ENCODE peak calls at places on chromosomes 2 and 18, in four cellular contexts. Z, W, F and U are unnamed samples.

GRCh38 chr18:77487951-77488740 is 238.5 kb downstream of the GALR1 start:
- DNase-seq in Z (no peak), W (no peak), F (no peak), U (no peak)

GRCh38 chr18:31429623-31430022 is 17.9 kb upstream of the DSG3 start:
- DNase-seq in Z (no peak), W (no peak), F (no peak), U (no peak)

GRCh38 chr2:11155326-11156059 is at the start of gene SLC66A3:
- DNase-seq in Z (no peak), W (peak), F (no peak), U (no peak)

GRCh38 chr2:136916131-136916530 is 150.8 kb downstream of the THSD7B start:
- DNase-seq in Z (no peak), W (no peak), F (no peak), U (no peak)

GRCh38 chr2:163191372-163191771 is 352.8 kb upstream of the KCNH7 start:
- DNase-seq in Z (no peak), W (peak), F (no peak), U (no peak)

GRCh38 chr18:49584431-49584830 is 22.6 kb downstream of the LIPG start:
- DNase-seq in Z (no peak), W (no peak), F (no peak), U (no peak)

GRCh38 chr2:46461716-46462171 is 17.6 kb upstream of the TMEM247 start:
- DNase-seq in Z (no peak), W (no peak), F (no peak), U (no peak)

GRCh38 chr18:46071894-46072867 is at the start of gene PSTPIP2:
- DNase-seq in Z (peak), W (peak), F (peak), U (peak)

GRCh38 chr2:95382128-95382645 is 20.3 kb upstream of the FAHD2A start:
- DNase-seq in Z (no peak), W (no peak), F (no peak), U (no peak)

GRCh38 chr18:23127145-23127544 is 8.1 kb upstream of the CABLES1 start:
- DNase-seq in Z (no peak), W (no peak), F (no peak), U (no peak)

GRCh38 chr2:84861539-84861938 is 19.3 kb downstream of the TRABD2A start:
- DNase-seq in Z (no peak), W (no peak), F (no peak), U (no peak)

GRCh38 chr2:39528701-39529100 is 91.6 kb upstream of the MAP4K3 start:
- DNase-seq in Z (no peak), W (no peak), F (no peak), U (no peak)

GRCh38 chr2:143429932-143430331 is 300.7 kb downstream of the ARHGAP15 start:
- DNase-seq in Z (no peak), W (peak), F (no peak), U (no peak)

GRCh38 chr18:46362533-46362932 is 258.3 kb downstream of the HAUS1 start:
- DNase-seq in Z (no peak), W (no peak), F (no peak), U (no peak)

GRCh38 chr2:99651930-99652670 is 162.3 kb upstream of the REV1 start:
- DNase-seq in Z (no peak), W (peak), F (no peak), U (no peak)

GRCh38 chr2:219274392-219274921 is 4.7 kb upstream of the DNAJB2 start:
- DNase-seq in Z (no peak), W (peak), F (no peak), U (no peak)

GRCh38 chr2:191637182-191638078 is 40.5 kb upstream of the NABP1 start:
- DNase-seq in Z (no peak), W (no peak), F (no peak), U (no peak)
- H3K27ac ChIP-seq in Z (no peak), W (peak), F (peak), U (no peak)

GRCh38 chr2:54455584-54456525 is at the start of gene SPTBN1:
- DNase-seq in Z (peak), W (peak), F (peak), U (peak)
- H3K27ac ChIP-seq in Z (peak), W (peak), F (peak), U (peak)

DNA sequence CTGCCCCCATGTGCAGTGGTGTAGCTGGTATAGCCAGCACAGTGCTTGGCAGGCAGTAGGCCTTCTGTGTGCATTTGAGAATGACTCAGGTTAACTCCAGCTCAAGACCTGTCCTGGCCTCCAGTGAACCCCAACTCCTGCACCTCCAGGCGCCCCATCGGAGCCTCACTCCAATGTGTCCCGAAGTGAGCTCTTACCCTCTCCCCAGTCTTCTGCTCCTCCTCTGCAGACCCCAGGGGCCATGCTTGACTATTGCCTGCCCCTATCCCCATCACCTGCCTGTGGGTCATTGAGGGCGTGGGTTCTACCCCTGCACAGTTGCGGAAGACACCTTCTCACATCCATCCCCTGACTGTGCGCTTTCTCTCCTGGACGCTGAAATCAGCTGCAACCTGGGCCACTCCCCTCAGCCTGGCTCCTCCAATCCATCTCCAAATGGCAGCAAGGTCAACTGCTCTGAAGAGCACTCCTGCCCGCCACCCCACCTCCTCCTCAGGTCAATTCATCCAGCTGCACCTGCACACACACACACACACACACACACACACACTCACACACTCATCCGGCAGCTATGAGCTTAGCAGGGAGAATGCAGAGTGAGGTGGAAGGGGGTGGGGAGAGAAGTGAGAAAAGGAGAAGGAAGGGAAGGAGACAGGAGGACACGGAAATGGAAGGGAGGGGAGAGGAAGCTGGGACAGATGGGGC is 130.3 kb upstream of the GLI2 start:
- DNase-seq in Z (peak), W (no peak), F (peak), U (peak)
- H3K27ac ChIP-seq in Z (no peak), W (no peak), F (no peak), U (no peak)

DNA sequence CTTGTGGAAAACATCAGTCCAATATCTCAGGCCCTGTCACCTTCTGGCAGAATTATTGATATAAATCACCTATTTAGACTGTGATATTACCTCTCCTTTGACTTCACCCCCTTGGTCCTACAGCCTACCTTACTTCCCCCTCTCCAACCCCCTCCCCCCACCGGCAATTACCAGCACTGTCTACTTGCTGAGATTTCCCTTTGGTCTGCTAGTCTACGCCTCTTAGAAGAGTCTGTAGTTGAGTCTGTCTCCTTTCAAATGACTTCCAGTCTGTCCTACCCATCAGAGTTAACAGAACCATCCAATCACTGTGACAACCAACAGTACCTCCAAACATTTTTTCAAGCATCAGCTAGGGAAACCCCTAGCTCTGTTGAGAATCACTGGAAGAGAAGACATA is 3.0 kb upstream of the ASNSD1 start:
- DNase-seq in Z (no peak), W (no peak), F (no peak), U (no peak)
- H3K27ac ChIP-seq in Z (no peak), W (peak), F (peak), U (peak)

DNA sequence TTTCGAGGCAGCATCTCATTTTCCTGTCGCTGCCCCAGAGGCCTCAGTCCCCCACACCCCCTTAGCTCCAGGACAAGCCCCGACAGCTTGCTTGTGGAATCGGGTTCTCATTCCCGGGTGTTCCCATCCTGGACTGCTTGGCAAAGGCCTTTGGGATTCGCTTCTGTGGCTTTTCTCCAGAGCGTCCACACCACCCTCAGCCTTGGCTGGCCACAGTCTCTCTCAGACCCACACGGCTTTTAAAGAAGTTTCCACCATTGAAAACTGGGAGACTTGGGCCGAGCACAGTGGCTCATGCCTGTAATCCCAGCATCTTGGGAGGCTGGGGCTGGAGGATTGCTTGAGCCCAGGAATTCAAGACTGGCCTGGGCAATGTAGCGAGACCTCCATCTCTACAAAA is 2.7 kb downstream of the ESPNL start:
- DNase-seq in Z (no peak), W (no peak), F (no peak), U (peak)
- H3K27ac ChIP-seq in Z (no peak), W (no peak), F (no peak), U (no peak)

DNA sequence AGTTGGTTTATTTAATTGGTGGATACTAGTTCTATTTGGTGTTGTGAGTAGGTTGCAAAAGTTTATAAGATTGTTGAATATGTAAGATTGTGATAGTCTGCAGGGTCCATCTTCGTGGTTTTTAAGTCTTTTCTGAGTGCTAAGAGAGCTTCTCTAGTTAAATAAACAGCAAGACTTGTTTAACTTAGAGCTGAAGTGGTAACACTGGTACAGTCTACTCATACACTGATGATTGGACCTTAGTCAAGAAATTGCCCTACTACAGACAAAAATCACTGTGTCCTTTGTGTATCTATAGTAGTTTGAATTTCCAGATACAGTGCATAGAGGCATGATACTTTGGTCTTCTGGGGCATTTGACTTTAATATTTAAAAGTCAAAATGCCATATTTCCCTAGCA is 94.6 kb downstream of the PHLPP1 start:
- DNase-seq in Z (no peak), W (no peak), F (no peak), U (no peak)
- H3K27ac ChIP-seq in Z (no peak), W (no peak), F (no peak), U (no peak)

GRCh38 chr2:201152999-201153398 is 29.9 kb upstream of the CASP10 start:
- DNase-seq in Z (no peak), W (no peak), F (no peak), U (no peak)

GRCh38 chr2:201154615-201155014 is 28.3 kb upstream of the CASP10 start:
- DNase-seq in Z (no peak), W (no peak), F (no peak), U (no peak)

GRCh38 chr2:201157694-201158093 is 25.2 kb upstream of the CASP10 start:
- DNase-seq in Z (no peak), W (no peak), F (no peak), U (no peak)

GRCh38 chr2:201158111-201158929 is 24.6 kb upstream of the CASP10 start:
- DNase-seq in Z (no peak), W (peak), F (peak), U (peak)

GRCh38 chr2:201156051-201156450 is 26.9 kb upstream of the CASP10 start:
- DNase-seq in Z (no peak), W (no peak), F (no peak), U (no peak)
- H3K27ac ChIP-seq in Z (no peak), W (no peak), F (no peak), U (no peak)